ENCODE peak calls at places on chromosomes 6 and 20, in five cellular contexts. One of them, this sample, is unnamed. For H3K36me3, the result is how much of the 10 kb centered on the place peaks cover.

GRCh38 chr20:50493881-50494253 is 16.3 kb upstream of the PTPN1 start:
- DNase-seq in IMR-90: no peak
- DNase-seq in PC-3: no peak
- DNase-seq in Caco-2: no peak
- DNase-seq in fibroblast of lung: no peak
- DNase-seq in this sample: no peak

GRCh38 chr6:10838794-10839333 is 525 bp upstream of the MAK start:
- DNase-seq in IMR-90: no peak
- DNase-seq in PC-3: no peak
- DNase-seq in Caco-2: no peak
- DNase-seq in fibroblast of lung: no peak
- DNase-seq in this sample: no peak

GRCh38 chr6:113644861-113645575 is 212.1 kb upstream of the MARCKS start:
- DNase-seq in PC-3: peak
- DNase-seq in IMR-90: peak
- DNase-seq in Caco-2: no peak
- DNase-seq in fibroblast of lung: peak
- DNase-seq in this sample: no peak

GRCh38 chr20:22402990-22403859 is 181.1 kb downstream of the FOXA2 start:
- DNase-seq in fibroblast of lung: peak
- DNase-seq in IMR-90: no peak
- DNase-seq in Caco-2: peak
- DNase-seq in PC-3: peak
- DNase-seq in this sample: no peak

GRCh38 chr6:10369896-10370295 is 45.0 kb downstream of the TFAP2A start:
- DNase-seq in Caco-2: no peak
- DNase-seq in IMR-90: peak
- DNase-seq in fibroblast of lung: peak
- DNase-seq in PC-3: peak
- DNase-seq in this sample: no peak

GRCh38 chr6:14066782-14067406 is 50.7 kb upstream of the CD83 start:
- DNase-seq in Caco-2: peak
- DNase-seq in IMR-90: peak
- DNase-seq in fibroblast of lung: peak
- DNase-seq in PC-3: peak
- DNase-seq in this sample: no peak

GRCh38 chr20:41005361-41005729 is 23.3 kb upstream of the TOP1 start:
- DNase-seq in PC-3: peak
- DNase-seq in IMR-90: peak
- DNase-seq in Caco-2: no peak
- DNase-seq in fibroblast of lung: peak
- DNase-seq in this sample: peak

GRCh38 chr20:47389867-47390347 is 33.4 kb upstream of the ZMYND8 start:
- DNase-seq in Caco-2: no peak
- DNase-seq in PC-3: peak
- DNase-seq in IMR-90: peak
- DNase-seq in fibroblast of lung: peak
- DNase-seq in this sample: no peak

GRCh38 chr6:48183816-48184215 is 72.8 kb upstream of the PTCHD4 start:
- DNase-seq in PC-3: no peak
- DNase-seq in IMR-90: no peak
- DNase-seq in Caco-2: no peak
- DNase-seq in fibroblast of lung: peak
- DNase-seq in this sample: no peak

GRCh38 chr6:33620584-33621395 is at the start of gene ITPR3:
- DNase-seq in Caco-2: peak
- DNase-seq in IMR-90: peak
- DNase-seq in PC-3: peak
- DNase-seq in fibroblast of lung: peak
- DNase-seq in this sample: peak

GRCh38 chr6:16731503-16732018 is 29.7 kb downstream of the ATXN1 start:
- DNase-seq in PC-3: peak
- DNase-seq in IMR-90: no peak
- DNase-seq in Caco-2: no peak
- DNase-seq in fibroblast of lung: no peak
- DNase-seq in this sample: no peak

GRCh38 chr20:16824664-16825063 is 76.5 kb downstream of the OTOR start:
- DNase-seq in Caco-2: no peak
- DNase-seq in fibroblast of lung: no peak
- DNase-seq in IMR-90: no peak
- DNase-seq in PC-3: no peak
- DNase-seq in this sample: no peak

GRCh38 chr6:7424967-7425807 is 35.6 kb downstream of the RIOK1 start:
- DNase-seq in fibroblast of lung: peak
- DNase-seq in Caco-2: peak
- DNase-seq in PC-3: peak
- DNase-seq in IMR-90: peak
- DNase-seq in this sample: no peak

GRCh38 chr6:41428402-41428994 is 93.1 kb downstream of the NCR2 start:
- DNase-seq in Caco-2: no peak
- DNase-seq in fibroblast of lung: no peak
- DNase-seq in PC-3: no peak
- DNase-seq in IMR-90: no peak
- DNase-seq in this sample: no peak

GRCh38 chr20:18254615-18255014 is 33.7 kb upstream of the ZNF133 start:
- DNase-seq in Caco-2: no peak
- DNase-seq in fibroblast of lung: no peak
- DNase-seq in IMR-90: no peak
- DNase-seq in PC-3: no peak
- DNase-seq in this sample: no peak

GRCh38 chr6:132693478-132693877 is 20.4 kb downstream of the VNN1 start:
- DNase-seq in fibroblast of lung: peak
- DNase-seq in IMR-90: peak
- DNase-seq in PC-3: peak
- DNase-seq in Caco-2: no peak
- DNase-seq in this sample: no peak

GRCh38 chr6:144064831-144065668 is 30.3 kb downstream of the SF3B5 start:
- DNase-seq in IMR-90: no peak
- DNase-seq in Caco-2: peak
- DNase-seq in fibroblast of lung: peak
- DNase-seq in PC-3: no peak
- DNase-seq in this sample: no peak
- H3K36me3 ChIP-seq in IMR-90: under half
- H3K36me3 ChIP-seq in Caco-2: under half
- H3K36me3 ChIP-seq in fibroblast of lung: under half
- H3K36me3 ChIP-seq in PC-3: under half
- H3K36me3 ChIP-seq in this sample: under half

GRCh38 chr20:5484926-5485325 is 168.2 kb upstream of the PROKR2 start:
- DNase-seq in fibroblast of lung: no peak
- DNase-seq in IMR-90: no peak
- DNase-seq in Caco-2: no peak
- DNase-seq in PC-3: no peak
- DNase-seq in this sample: no peak

GRCh38 chr20:5481872-5482271 is 165.1 kb upstream of the PROKR2 start:
- DNase-seq in fibroblast of lung: no peak
- DNase-seq in IMR-90: no peak
- DNase-seq in PC-3: no peak
- DNase-seq in Caco-2: no peak
- DNase-seq in this sample: no peak

GRCh38 chr20:5480824-5481600 is 164.3 kb upstream of the PROKR2 start:
- DNase-seq in Caco-2: no peak
- DNase-seq in PC-3: peak
- DNase-seq in fibroblast of lung: no peak
- DNase-seq in IMR-90: no peak
- DNase-seq in this sample: no peak

GRCh38 chr20:5484346-5484745 is 167.6 kb upstream of the PROKR2 start:
- DNase-seq in Caco-2: no peak
- DNase-seq in fibroblast of lung: no peak
- DNase-seq in IMR-90: no peak
- DNase-seq in PC-3: no peak
- DNase-seq in this sample: no peak

DNA sequence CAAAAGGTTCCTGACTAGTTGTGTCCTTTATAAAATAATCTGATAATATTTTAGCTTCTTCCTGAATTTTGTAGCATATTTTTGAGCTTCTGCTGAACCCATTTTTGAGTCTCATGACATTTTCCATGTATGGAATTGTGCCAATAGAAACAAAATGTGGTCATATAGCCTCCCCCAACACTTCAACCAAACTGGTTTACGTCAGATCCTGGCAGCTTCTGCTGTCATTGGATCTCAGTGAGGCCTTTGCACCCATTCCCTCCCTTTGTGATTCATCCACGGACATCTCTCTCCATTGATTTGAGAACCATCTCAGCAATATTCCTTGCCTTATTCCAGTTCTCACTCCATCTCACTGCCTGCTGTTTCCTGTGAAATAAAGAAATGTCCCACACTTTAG is 166.0 kb upstream of the PROKR2 start:
- DNase-seq in PC-3: no peak
- DNase-seq in Caco-2: no peak
- DNase-seq in IMR-90: peak
- DNase-seq in fibroblast of lung: peak
- DNase-seq in this sample: no peak
- H3K36me3 ChIP-seq in PC-3: under half
- H3K36me3 ChIP-seq in Caco-2: under half
- H3K36me3 ChIP-seq in IMR-90: under half
- H3K36me3 ChIP-seq in fibroblast of lung: under half
- H3K36me3 ChIP-seq in this sample: under half

GRCh38 chr20:63934271-63935068 is 21.7 kb downstream of the UCKL1 start:
- DNase-seq in fibroblast of lung: no peak
- DNase-seq in PC-3: no peak
- DNase-seq in Caco-2: peak
- DNase-seq in IMR-90: no peak
- DNase-seq in this sample: no peak
- H3K36me3 ChIP-seq in fibroblast of lung: under half
- H3K36me3 ChIP-seq in PC-3: under half
- H3K36me3 ChIP-seq in Caco-2: under half
- H3K36me3 ChIP-seq in IMR-90: half or more
- H3K36me3 ChIP-seq in this sample: half or more

DNA sequence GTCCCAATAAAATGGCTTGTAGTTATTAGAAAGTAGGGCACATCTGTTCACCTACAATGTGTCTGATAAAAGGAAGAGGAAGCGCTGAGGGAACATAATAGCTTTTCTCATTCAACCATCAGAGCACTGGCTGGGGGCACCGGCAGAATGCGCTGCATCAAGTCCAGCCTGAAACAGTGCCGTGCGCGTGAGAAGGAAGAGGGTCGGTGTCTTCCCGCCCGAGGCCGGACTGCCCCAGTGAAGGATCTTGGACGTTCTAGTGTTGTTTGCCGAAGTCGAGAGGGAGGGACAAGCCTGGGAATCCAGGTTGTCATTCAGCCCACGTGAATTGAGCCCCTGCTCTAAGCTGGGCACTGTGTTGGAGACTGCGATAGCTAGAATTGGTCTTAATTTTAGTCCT is 61.7 kb upstream of the MPC1 start:
- DNase-seq in Caco-2: no peak
- DNase-seq in fibroblast of lung: no peak
- DNase-seq in IMR-90: no peak
- DNase-seq in PC-3: no peak
- DNase-seq in this sample: no peak
- H3K36me3 ChIP-seq in Caco-2: under half
- H3K36me3 ChIP-seq in fibroblast of lung: under half
- H3K36me3 ChIP-seq in IMR-90: half or more
- H3K36me3 ChIP-seq in PC-3: under half
- H3K36me3 ChIP-seq in this sample: half or more

GRCh38 chr20:37095108-37095608 is 639 bp downstream of the RBL1 start:
- DNase-seq in fibroblast of lung: no peak
- DNase-seq in IMR-90: no peak
- DNase-seq in Caco-2: no peak
- DNase-seq in PC-3: no peak
- DNase-seq in this sample: no peak

GRCh38 chr20:37095609-37096414 is at the start of gene RBL1:
- DNase-seq in Caco-2: peak
- DNase-seq in IMR-90: peak
- DNase-seq in fibroblast of lung: peak
- DNase-seq in PC-3: peak
- DNase-seq in this sample: peak

DNA sequence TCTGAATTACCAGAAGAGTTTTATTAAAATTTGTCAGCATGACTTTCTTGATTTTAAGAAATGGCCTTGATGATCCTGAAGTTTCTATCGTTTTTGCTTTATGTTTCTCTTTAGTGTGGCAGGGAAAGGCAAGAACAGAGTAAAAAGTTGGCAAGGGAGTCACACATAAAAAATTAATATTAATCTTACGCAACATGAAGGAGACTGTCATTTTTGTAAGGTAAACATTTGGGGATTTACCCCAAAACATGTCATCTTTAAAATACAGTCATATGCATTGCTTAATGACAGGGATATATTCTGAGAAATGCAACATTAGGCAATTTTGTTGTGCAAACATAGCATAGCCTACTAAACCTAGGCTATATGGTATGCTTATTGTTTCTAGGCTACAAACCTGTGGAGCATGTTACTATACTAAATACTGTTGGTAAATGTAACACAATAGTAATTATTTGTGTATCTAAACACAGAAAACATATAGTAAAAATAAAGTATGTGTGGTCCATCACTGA is 5.4 kb downstream of the RBL1 start:
- DNase-seq in Caco-2: no peak
- DNase-seq in PC-3: no peak
- DNase-seq in IMR-90: no peak
- DNase-seq in fibroblast of lung: no peak
- DNase-seq in this sample: no peak
- H3K36me3 ChIP-seq in Caco-2: under half
- H3K36me3 ChIP-seq in PC-3: under half
- H3K36me3 ChIP-seq in IMR-90: under half
- H3K36me3 ChIP-seq in fibroblast of lung: under half
- H3K36me3 ChIP-seq in this sample: under half

This sample was measured in lower lobe of right lung.